ENCODE peak calls at places on chromosome 17, in six cellular contexts. Y is GM12891, B is HepG2, Q is K562, G is H1, X is GM12878. A is an unnamed sample.
A peak's percentile ranks its signal among the peaks of the same experiment; 100 is the strongest.

GRCh38 chr17:64326030-64326419 is 63.0 kb upstream of the TEX2 start:
- DNase-seq in X (no peak), G (no peak), Y (no peak), B (no peak), Q (no peak), A (no peak)

GRCh38 chr17:48818361-48818841 is 1.4 kb upstream of the TTLL6 start:
- DNase-seq in X (no peak), Y (no peak), Q (no peak), B (no peak), G (no peak), A (no peak)

GRCh38 chr17:51085150-51085805 is 35.4 kb downstream of the SPAG9 start:
- DNase-seq in Q (no peak), X (no peak), G (no peak), B (no peak), Y (no peak), A (no peak)

GRCh38 chr17:44108440-44109311 is 14.8 kb downstream of the HDAC5 start:
- DNase-seq in G (no peak), X (no peak), Q (peak; percentile 76), Y (no peak), B (peak; percentile 97), A (no peak)

GRCh38 chr17:3639981-3640596 is 3.5 kb downstream of the CTNS start:
- DNase-seq in Q (peak; percentile 69), G (no peak), B (no peak), X (no peak), Y (no peak), A (no peak)

GRCh38 chr17:48613862-48614694 is 1.0 kb downstream of the HOXB8 start:
- DNase-seq in G (no peak), Y (no peak), B (no peak), X (no peak), Q (no peak), A (peak; percentile 42)

GRCh38 chr17:50094243-50094752 is 853 bp upstream of the PDK2 start:
- DNase-seq in Y (peak; percentile 70), B (peak; percentile 81), G (peak; percentile 34), Q (peak; percentile 84), X (peak; percentile 41), A (peak; percentile 64)

GRCh38 chr17:63475491-63476412 is 1.1 kb upstream of the ACE start:
- DNase-seq in X (no peak), Y (no peak), B (no peak), G (no peak), Q (no peak), A (no peak)

GRCh38 chr17:78122221-78122990 is 6.1 kb downstream of the TMC6 start:
- DNase-seq in B (no peak), Q (no peak), Y (no peak), X (no peak), G (no peak), A (no peak)

GRCh38 chr17:48179071-48179945 is 71.7 kb downstream of the SNX11 start:
- DNase-seq in Q (peak; percentile 21), B (no peak), G (no peak), X (no peak), Y (no peak), A (no peak)

GRCh38 chr17:69597898-69598692 is 183.6 kb downstream of the MAP2K6 start:
- DNase-seq in G (no peak), B (no peak), Q (no peak), X (no peak), Y (no peak), A (no peak)

GRCh38 chr17:50114849-50115357 is 15.1 kb downstream of the SAMD14 start:
- DNase-seq in Y (no peak), X (no peak), B (peak; percentile 77), G (no peak), Q (peak; percentile 54), A (no peak)

GRCh38 chr17:38870259-38871165 is 654 bp downstream of the LASP1 start:
- DNase-seq in X (no peak), B (peak; percentile 40), G (no peak), Y (peak; percentile 69), Q (peak; percentile 86), A (peak; percentile 68)

DNA sequence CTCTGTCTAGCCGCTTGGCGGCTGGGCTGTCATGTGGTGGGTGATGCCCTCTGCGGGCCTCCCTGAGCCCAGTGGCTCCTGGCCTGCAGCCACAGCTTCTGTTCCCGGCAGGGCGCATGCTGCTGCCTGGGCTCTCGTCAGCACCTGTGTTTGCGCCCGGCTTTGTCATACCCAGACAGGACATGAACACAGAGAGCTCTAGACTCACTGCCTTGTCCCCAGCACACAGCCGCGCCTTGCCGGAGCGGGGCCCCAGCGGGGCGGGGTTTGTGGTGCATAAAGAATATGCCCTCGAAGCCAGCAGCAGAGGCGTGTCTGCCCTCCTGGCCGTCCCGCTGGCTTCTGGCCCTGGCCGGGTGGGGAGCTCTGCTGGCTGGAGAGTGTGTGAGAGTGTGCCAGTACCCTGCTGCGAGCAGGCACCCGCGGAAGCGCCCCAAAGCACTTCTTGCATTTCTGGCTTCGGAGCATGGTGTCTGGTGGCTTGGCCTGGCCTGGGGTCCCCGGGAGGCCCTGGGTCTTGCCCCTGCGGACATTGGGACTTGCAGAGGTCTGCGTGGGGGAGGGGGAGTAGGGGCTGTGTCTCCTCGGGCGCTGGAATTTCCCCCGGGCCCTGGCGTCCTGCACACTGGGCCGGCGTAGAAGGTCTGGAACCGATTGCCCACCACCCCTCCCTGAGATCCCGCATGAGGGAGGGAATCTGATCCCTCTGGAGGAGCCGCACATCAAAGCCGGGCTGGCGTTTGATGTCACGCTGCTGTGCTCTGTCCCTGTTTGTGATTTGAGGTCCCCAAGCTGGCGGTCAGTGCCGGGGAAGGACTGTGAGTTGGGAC is 14.5 kb downstream of the ASPSCR1 start:
- DNase-seq in B (peak; percentile 98), Q (no peak), X (no peak), Y (no peak), G (no peak), A (no peak)
- TF ChIP-seq TAF1 in B (peak; percentile 90), Q (no peak), X (no peak), Y (no peak), G (peak; percentile 20), A (no peak)

GRCh38 chr17:4657678-4658077 is 16.2 kb upstream of the ALOX15 start:
- DNase-seq in Y (no peak), X (no peak), B (no peak), G (no peak), Q (no peak), A (no peak)

GRCh38 chr17:4663711-4664110 is 22.2 kb upstream of the ALOX15 start:
- DNase-seq in X (no peak), Q (no peak), G (no peak), B (no peak), Y (no peak), A (no peak)

GRCh38 chr17:4664230-4664629 is 22.8 kb upstream of the ALOX15 start:
- DNase-seq in G (no peak), Y (no peak), B (no peak), X (no peak), Q (no peak), A (no peak)

DNA sequence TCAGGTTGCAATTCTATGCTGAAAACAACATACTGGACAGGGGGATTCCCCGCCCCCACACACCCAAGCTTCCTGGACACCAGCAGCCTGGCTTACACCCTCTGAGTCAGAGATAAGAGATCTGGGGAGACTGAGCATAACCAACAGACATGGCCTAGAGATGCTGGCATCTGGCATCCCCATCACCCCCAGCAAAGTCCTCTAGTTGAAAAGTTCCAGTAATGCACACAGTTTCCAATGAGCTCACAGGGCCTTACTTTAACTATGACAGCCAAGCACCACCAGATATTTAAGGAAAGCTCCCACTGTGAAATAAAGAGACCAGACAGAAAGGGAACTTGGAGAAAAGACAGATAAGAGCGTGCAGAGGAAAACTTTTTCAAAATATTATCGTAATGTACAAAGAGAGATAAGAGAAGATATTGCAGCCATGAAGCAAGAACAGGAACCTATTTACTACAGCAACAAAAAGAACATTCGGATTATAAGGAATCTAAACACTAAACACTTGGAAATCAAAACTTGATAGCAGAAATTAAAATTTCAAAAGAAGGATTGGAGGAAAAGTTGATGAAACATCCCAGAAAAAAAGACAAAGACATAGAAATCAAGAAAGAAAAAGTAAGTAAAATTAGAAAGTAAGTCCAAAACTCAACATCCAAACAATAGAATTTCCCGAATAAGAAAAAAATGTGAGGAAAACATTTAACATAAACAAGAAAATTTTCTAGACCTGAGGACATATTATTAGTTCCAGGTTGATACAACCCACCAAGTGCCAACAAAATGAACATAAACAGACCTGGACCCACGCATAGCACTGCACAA is 17.2 kb upstream of the ALOX15 start:
- DNase-seq in X (no peak), G (no peak), B (no peak), Q (peak; percentile 78), Y (no peak), A (no peak)
- TF ChIP-seq POLR2A in X (no peak), G (no peak), B (no peak), Q (no peak), Y (no peak), A (no peak)

DNA sequence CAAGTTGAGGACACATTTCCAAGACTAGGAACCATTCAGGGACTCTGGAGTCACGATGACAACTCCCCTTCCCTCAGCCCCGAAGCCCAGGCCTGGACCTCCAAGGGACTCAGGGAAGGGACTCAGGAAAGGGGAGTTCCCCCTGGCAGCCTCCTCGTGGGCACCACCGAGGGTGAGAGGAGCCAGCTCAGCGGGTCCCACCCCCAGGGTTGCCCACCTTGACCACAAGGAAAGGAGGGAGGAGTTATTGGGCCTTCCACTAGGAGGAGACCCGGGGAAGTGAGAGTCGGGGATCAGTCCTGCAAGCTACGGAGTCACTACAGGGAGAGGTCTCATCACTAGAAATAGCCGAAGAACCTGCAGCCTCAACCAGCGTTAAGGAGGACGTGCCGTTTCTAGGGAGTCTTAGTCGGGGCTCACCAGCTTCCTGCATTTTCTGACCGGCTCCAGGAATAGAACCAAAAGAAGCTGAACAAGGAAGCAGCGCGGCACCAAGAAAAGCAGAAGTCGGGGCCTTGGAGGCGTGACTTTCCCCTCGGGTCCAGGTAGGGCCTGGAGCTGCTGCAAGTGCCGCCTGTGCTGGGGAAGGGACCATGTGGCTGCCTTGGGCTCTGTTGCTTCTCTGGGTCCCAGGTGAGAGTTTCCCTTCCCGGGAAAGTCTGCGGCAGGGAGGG is at the start of gene CD300A:
- DNase-seq in G (no peak), Y (no peak), X (no peak), B (no peak), Q (no peak), A (no peak)
- TF ChIP-seq POLR2AphosphoS5 in G (no peak), Y (no peak), X (peak; percentile 62), B (no peak), Q (no peak), A (no peak)

GRCh38 chr17:35095741-35096140 is 23.9 kb downstream of the RAD51D start:
- DNase-seq in B (no peak), X (no peak), Y (no peak), G (no peak), Q (no peak), A (no peak)

GRCh38 chr17:35089846-35090193 is 26.3 kb upstream of the RFFL start:
- DNase-seq in G (no peak), B (peak; percentile 52), X (no peak), Y (no peak), Q (peak; percentile 44), A (no peak)

GRCh38 chr17:35097776-35098175 is 21.9 kb downstream of the RAD51D start:
- DNase-seq in G (no peak), Y (no peak), B (no peak), Q (no peak), X (no peak), A (no peak)

GRCh38 chr17:35099929-35100328 is 19.7 kb downstream of the RAD51D start:
- DNase-seq in Q (no peak), G (no peak), X (no peak), B (no peak), Y (no peak), A (no peak)

GRCh38 chr17:35094902-35095301 is 24.8 kb downstream of the RAD51D start:
- DNase-seq in G (no peak), X (no peak), B (peak; percentile 14), Q (no peak), Y (no peak), A (no peak)
- TF ChIP-seq TAF1 in G (no peak), X (no peak), B (no peak), Q (no peak), Y (no peak), A (no peak)

GRCh38 chr17:58352843-58353719 is 1.1 kb upstream of the SUPT4H1 start:
- DNase-seq in Q (peak; percentile 67), X (no peak), B (no peak), G (no peak), Y (no peak), A (no peak)
- TF ChIP-seq POLR2A in Q (no peak), X (no peak), B (no peak), G (no peak), Y (no peak), A (peak; percentile 48)